ENCODE peak calls at places on chromosomes 12 and 14, in four cellular contexts. S, P, Y and J are unnamed samples.
A peak's percentile ranks its signal among the peaks of the same experiment; 100 is the strongest.

GRCh38 chr14:56482306-56482705 is 97.3 kb upstream of the TMEM260 start:
- DNase-seq in P (peak; percentile 41), Y (peak; percentile 11), S (no peak), J (peak; percentile 58)

GRCh38 chr14:53850714-53851296 is 105.8 kb downstream of the BMP4 start:
- DNase-seq in Y (no peak), S (peak; percentile 91), P (peak; percentile 75), J (no peak)

GRCh38 chr12:76952995-76953394 is 74.2 kb upstream of the CSRP2 start:
- DNase-seq in S (no peak), Y (no peak), P (peak; percentile 8), J (no peak)

GRCh38 chr12:27460471-27460978 is 14.0 kb downstream of the SMCO2 start:
- DNase-seq in P (peak; percentile 39), Y (no peak), S (no peak), J (no peak)

GRCh38 chr12:29164477-29165163 is 15.5 kb downstream of the FAR2 start:
- DNase-seq in Y (no peak), P (no peak), S (no peak), J (no peak)

GRCh38 chr12:86613306-86613705 is 357.1 kb upstream of the MGAT4C start:
- DNase-seq in Y (no peak), P (no peak), S (no peak), J (no peak)

GRCh38 chr14:93525691-93526451 is 95.1 kb downstream of the UNC79 start:
- DNase-seq in S (no peak), P (no peak), Y (no peak), J (no peak)

GRCh38 chr14:37870170-37870569 is 274.7 kb downstream of the TTC6 start:
- DNase-seq in S (no peak), Y (no peak), P (no peak), J (no peak)

GRCh38 chr12:96177013-96177412 is 17.2 kb upstream of the ELK3 start:
- DNase-seq in S (no peak), P (no peak), Y (no peak), J (no peak)

GRCh38 chr12:96743606-96744005 is 163.5 kb upstream of the NEDD1 start:
- DNase-seq in P (no peak), S (no peak), Y (no peak), J (no peak)

GRCh38 chr12:79020106-79020505 is 155.5 kb downstream of the SYT1 start:
- DNase-seq in P (no peak), S (no peak), Y (no peak), J (no peak)

GRCh38 chr14:104657563-104658324 is 31.7 kb upstream of the INF2 start:
- DNase-seq in S (no peak), P (no peak), Y (no peak), J (no peak)

GRCh38 chr12:113048716-113049127 is 7.8 kb upstream of the DTX1 start:
- DNase-seq in Y (peak; percentile 75), S (peak; percentile 40), P (peak; percentile 73), J (peak; percentile 51)

GRCh38 chr12:116294464-116295002 is 17.0 kb upstream of the MED13L start:
- DNase-seq in Y (no peak), P (no peak), S (no peak), J (no peak)

GRCh38 chr14:77023001-77023996 is 5.2 kb downstream of the IRF2BPL start:
- DNase-seq in P (peak; percentile 75), Y (no peak), S (peak; percentile 97), J (peak; percentile 44)

DNA sequence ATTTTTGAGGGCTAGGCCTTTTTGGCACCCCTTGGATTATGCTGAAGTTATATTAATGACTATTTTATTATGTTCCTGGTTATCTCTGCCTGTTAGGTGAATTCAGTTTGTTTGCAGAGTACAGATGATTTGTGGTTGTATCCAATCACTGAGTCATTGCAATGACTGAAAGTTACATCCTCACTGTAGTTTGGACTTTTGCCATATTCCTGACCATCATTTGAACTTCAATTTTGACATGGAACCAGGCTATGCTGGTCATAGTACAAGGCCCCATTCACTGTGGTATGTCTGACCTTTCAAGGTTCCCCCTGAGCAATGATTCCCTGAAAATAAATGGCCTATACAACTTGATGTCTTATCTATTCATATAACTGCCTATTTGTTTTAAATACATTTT is 621.0 kb downstream of the CCER1 start:
- DNase-seq in P (peak; percentile 43), Y (no peak), S (no peak), J (no peak)
- TF ChIP-seq ESRRA in P (no peak), Y (no peak), S (no peak), J (no peak)

DNA sequence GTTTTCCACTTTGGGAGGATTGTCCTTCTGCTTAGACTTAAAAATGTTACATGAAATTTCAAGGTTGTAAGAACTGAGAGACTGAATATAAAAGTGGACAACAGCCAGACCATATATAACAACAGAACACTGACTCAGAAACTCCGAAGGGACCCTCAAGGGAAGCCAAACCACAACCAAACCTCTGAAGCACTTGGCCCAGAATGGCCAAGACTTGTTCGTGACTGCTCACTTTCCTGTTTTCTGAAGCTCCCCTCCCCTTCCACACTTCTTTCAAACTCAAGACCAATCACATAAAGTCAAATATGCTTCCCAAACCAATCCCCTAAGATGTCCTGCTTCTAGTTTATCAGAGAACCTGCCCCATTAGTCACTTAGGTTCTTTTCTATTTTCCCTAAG is 13.7 kb downstream of the OR6J1 start:
- DNase-seq in S (no peak), P (no peak), Y (no peak), J (no peak)
- TF ChIP-seq HMGXB4 in S (no peak), P (no peak), Y (no peak), J (no peak)

GRCh38 chr12:121668750-121669524 is 517 bp downstream of the MORN3 start:
- DNase-seq in Y (peak; percentile 40), S (peak; percentile 28), P (peak; percentile 51), J (peak; percentile 83)
- TF ChIP-seq ESRRA in Y (no peak), S (no peak), P (no peak), J (no peak)

GRCh38 chr12:95070378-95070777 is 3.0 kb downstream of the NR2C1 start:
- DNase-seq in S (no peak), P (no peak), Y (no peak), J (no peak)

GRCh38 chr12:95077341-95077740 is 3.9 kb upstream of the NR2C1 start:
- DNase-seq in S (no peak), P (no peak), Y (no peak), J (no peak)

GRCh38 chr12:95072900-95073697 is at the start of gene NR2C1:
- DNase-seq in P (peak; percentile 97), Y (peak; percentile 96), S (peak; percentile 93), J (peak; percentile 95)

GRCh38 chr12:95073698-95074520 is 491 bp upstream of the NR2C1 start:
- DNase-seq in P (no peak), S (no peak), Y (no peak), J (no peak)

DNA sequence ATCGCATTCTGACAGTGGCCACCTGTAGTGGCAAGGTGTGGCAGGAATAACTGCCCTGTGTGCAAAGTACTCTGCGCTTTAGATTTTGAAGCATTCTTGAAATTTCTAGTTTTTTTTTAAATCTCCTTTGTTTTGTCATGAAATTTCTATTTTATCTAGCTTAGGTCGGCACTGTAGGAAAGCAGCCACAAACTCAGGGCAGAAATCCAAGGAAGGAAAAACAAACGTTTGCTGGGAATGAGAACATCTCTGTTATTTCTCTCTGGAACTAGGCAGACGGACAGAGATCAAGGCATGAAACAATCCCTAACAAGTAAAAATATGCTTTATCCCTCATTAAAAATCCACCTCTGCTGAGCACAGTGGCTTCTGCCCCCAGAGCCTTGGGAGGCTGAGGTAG is 1.3 kb upstream of the NR2C1 start:
- DNase-seq in P (no peak), Y (no peak), S (no peak), J (no peak)
- TF ChIP-seq HMGXB4 in P (no peak), Y (no peak), S (no peak), J (no peak)

DNA sequence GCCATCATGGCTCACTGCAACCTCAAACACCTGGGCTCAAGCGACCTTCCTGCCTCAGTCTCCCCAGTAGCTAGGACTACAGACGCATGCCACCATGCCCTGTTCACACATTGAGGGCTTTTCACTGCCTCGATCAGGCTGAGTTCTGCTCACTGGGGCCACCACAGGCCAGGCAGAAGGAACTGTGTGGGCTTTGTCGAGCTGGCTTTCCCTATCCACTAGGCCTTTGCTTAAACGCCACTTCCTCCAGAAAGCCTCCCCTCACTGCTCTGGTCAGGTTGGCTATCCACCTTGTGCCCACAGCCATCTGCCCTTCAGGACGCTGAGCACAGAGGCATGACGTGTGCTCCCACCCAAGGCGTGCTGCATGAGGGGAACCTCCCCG is 45.2 kb downstream of the MLXIP start:
- DNase-seq in P (no peak), S (no peak), Y (no peak), J (no peak)
- TF ChIP-seq ESRRA in P (no peak), S (no peak), Y (no peak), J (no peak)

GRCh38 chr12:21026302-21026701 is 104.7 kb upstream of the SLCO1B1 start:
- DNase-seq in S (no peak), Y (no peak), P (peak; percentile 15), J (no peak)

DNA sequence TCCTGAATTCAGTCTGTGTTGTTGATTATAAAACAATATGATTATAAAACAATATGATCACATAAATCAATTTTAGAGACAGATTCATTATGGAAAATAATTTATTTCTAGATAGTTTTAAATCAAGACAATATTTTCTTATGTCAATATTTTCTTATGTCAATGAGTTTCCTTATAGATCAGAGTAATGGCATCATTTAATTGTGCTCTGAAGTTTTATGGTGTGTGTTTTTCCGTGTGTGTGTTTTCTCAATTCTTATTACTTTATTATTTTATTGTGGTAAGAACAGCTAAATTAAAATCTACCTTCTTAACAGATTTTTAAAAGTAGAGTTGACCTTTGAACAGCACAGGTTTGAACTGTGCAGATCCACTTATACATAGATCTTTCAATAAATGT is 105.3 kb upstream of the SLCO1B1 start:
- DNase-seq in S (no peak), Y (no peak), P (no peak), J (no peak)
- TF ChIP-seq HMGXB4 in S (no peak), Y (no peak), P (no peak), J (no peak)

GRCh38 chr14:70831382-70831781 is 22.1 kb upstream of the MAP3K9 start:
- DNase-seq in Y (no peak), P (no peak), S (no peak), J (no peak)

GRCh38 chr14:70828188-70828587 is 18.9 kb upstream of the MAP3K9 start:
- DNase-seq in P (no peak), S (no peak), Y (no peak), J (no peak)

GRCh38 chr14:70833884-70834283 is 24.6 kb upstream of the MAP3K9 start:
- DNase-seq in P (no peak), S (no peak), Y (no peak), J (no peak)

GRCh38 chr14:70836946-70837345 is 27.6 kb upstream of the MAP3K9 start:
- DNase-seq in P (no peak), Y (no peak), S (no peak), J (no peak)

DNA sequence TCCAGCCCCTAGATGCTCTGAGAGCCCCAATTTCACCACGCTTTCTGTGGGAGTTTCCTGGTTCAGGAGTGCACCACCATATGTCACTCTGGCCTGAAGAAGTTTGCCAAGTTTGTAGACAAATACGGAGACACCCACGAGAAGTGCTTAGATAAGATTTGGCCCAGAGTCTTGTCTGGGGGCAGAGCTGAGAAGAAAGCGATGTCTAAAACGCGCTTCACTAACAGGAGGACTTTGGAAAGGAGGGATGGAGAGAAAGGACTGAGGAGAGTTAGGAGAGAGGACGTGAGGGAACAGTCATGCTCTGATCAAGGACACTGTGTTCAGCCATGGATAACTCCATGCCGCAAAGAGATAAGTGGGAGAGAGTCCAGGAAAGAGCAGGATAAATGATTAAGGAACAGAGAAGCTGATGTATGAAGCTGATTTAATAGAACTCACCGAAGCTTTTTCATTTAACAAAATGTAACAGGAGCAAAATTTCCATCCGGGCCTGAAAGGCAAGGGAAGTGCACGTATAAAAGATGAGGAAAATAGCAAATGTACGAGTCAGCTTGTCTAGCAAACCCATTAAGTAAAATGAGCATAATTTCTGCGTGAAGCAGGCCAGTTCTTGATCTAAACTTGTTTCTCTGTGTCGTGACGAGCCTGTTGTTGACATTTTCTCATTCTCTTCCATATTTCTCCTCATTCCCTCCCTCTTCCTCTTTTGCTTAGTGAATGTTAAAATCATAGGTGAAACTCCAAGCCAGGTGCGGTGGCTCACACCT is 23.4 kb upstream of the MAP3K9 start:
- DNase-seq in Y (no peak), S (no peak), P (no peak), J (no peak)
- TF ChIP-seq ESRRA in Y (no peak), S (no peak), P (no peak), J (no peak)